ENCODE peak calls at places on chromosome 18, in four cellular contexts. F, G, J and B are unnamed samples. For H3K4me1, the result is how much of the 10 kb centered on the place peaks cover.

GRCh38 chr18:25516121-25516520 is 164.2 kb upstream of the ZNF521 start:
- DNase-seq in J (no peak), F (no peak), G (peak), B (no peak)

GRCh38 chr18:42336139-42336538 is 381.1 kb downstream of the PIK3C3 start:
- DNase-seq in G (no peak), J (no peak), F (no peak), B (no peak)

GRCh38 chr18:26089247-26090129 is 925 bp downstream of the SS18 start:
- DNase-seq in F (no peak), J (peak), G (peak), B (no peak)

GRCh38 chr18:30489890-30490643 is 552.5 kb downstream of the DSC3 start:
- DNase-seq in J (no peak), G (no peak), F (no peak), B (no peak)

GRCh38 chr18:52499018-52499417 is 159.0 kb downstream of the DCC start:
- DNase-seq in J (no peak), G (no peak), F (no peak), B (no peak)

GRCh38 chr18:68734311-68734710 is 19.4 kb upstream of the TMX3 start:
- DNase-seq in F (no peak), J (no peak), G (no peak), B (no peak)

GRCh38 chr18:79400091-79400590 is 4.4 kb downstream of the NFATC1 start:
- DNase-seq in G (no peak), F (peak), J (peak), B (peak)

GRCh38 chr18:50622320-50622719 is 62.4 kb downstream of the MAPK4 start:
- DNase-seq in J (no peak), G (no peak), F (no peak), B (no peak)

GRCh38 chr18:10402876-10403559 is 51.4 kb upstream of the APCDD1 start:
- DNase-seq in G (no peak), J (no peak), F (no peak), B (no peak)

GRCh38 chr18:58615150-58616132 is 13.4 kb downstream of the ALPK2 start:
- DNase-seq in F (no peak), J (no peak), G (no peak), B (no peak)

GRCh38 chr18:78777992-78778391 is 201.6 kb upstream of the SALL3 start:
- DNase-seq in G (no peak), F (no peak), J (no peak), B (no peak)

GRCh38 chr18:38033282-38033681 is 467.7 kb upstream of the CELF4 start:
- DNase-seq in F (no peak), J (no peak), G (no peak), B (no peak)

GRCh38 chr18:45686892-45687611 is 36.9 kb upstream of the SLC14A1 start:
- DNase-seq in F (peak), G (no peak), J (peak), B (peak)

GRCh38 chr18:59950215-59950944 is 50.6 kb downstream of the PMAIP1 start:
- DNase-seq in F (no peak), G (no peak), J (no peak), B (no peak)

GRCh38 chr18:3508576-3509559 is 58.9 kb downstream of the TGIF1 start:
- DNase-seq in F (no peak), G (no peak), J (peak), B (no peak)

GRCh38 chr18:52277785-52278184 is 62.2 kb upstream of the DCC start:
- DNase-seq in G (no peak), F (no peak), J (no peak), B (no peak)

GRCh38 chr18:8207996-8208395 is 401.2 kb upstream of the RAB12 start:
- DNase-seq in F (no peak), G (no peak), J (no peak), B (no peak)
- H3K9ac ChIP-seq in F (no peak), G (no peak), J (no peak), B (no peak)

GRCh38 chr18:63977040-63977439 is 7.2 kb downstream of the SERPINB8 start:
- DNase-seq in F (no peak), G (no peak), J (no peak), B (no peak)

GRCh38 chr18:63981719-63982118 is 11.8 kb downstream of the SERPINB8 start:
- DNase-seq in F (no peak), G (no peak), J (no peak), B (no peak)

GRCh38 chr18:63980896-63981454 is 11.1 kb downstream of the SERPINB8 start:
- DNase-seq in J (no peak), G (no peak), F (no peak), B (no peak)

GRCh38 chr18:63980027-63980426 is 10.1 kb downstream of the SERPINB8 start:
- DNase-seq in G (no peak), F (no peak), J (no peak), B (no peak)

GRCh38 chr18:63979409-63979908 is 9.6 kb downstream of the SERPINB8 start:
- DNase-seq in G (peak), F (peak), J (peak), B (no peak)
- H3K4me3 ChIP-seq in G (no peak), F (no peak), J (no peak), B (peak)

DNA sequence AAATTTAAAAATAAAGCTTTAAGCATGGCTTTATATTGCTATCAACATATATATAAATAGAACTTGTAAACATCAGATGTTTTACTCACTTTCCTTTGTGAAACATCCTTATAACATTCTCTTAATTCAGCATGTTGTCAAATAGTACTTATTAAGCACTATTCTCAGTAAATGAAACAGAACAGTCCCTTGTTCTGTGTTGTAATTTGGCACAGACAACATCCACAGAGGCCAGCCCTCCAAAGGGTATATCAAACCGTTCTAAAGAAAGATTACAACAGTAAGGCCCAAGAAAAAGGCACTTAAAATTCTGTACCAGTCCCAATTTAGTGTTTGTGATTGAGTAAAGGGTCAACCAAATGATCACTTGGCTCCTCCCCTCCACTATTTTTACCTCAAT is 46.0 kb downstream of the GAREM1 start:
- DNase-seq in G (no peak), J (no peak), F (no peak), B (no peak)
- H3K4me1 ChIP-seq in G (under half), J (under half), F (under half), B (under half)

GRCh38 chr18:6414723-6415362 is at the start of gene L3MBTL4:
- DNase-seq in G (no peak), F (no peak), J (no peak), B (peak)
- H3K9ac ChIP-seq in G (no peak), F (no peak), J (no peak), B (peak)